ENCODE peak calls at places on chromosomes 3 and 15, in five cellular contexts. One of them, this sample, is unnamed.

GRCh38 chr15:65663521-65663920 is 41.8 kb downstream of the SLC24A1 start:
- DNase-seq in cardiac fibroblast: no peak
- DNase-seq in astrocyte of the spinal cord: no peak
- DNase-seq in cardiac muscle cell: no peak
- DNase-seq in psoas muscle: no peak
- DNase-seq in this sample: no peak

GRCh38 chr15:65323071-65323511 is 18.6 kb downstream of the RNU5B-1 start:
- DNase-seq in psoas muscle: no peak
- DNase-seq in cardiac muscle cell: peak; percentile 81
- DNase-seq in astrocyte of the spinal cord: peak; percentile 33
- DNase-seq in cardiac fibroblast: peak; percentile 38
- DNase-seq in this sample: no peak

GRCh38 chr3:85760342-85760741 is 801.6 kb downstream of the CADM2 start:
- DNase-seq in psoas muscle: no peak
- DNase-seq in cardiac muscle cell: no peak
- DNase-seq in astrocyte of the spinal cord: no peak
- DNase-seq in cardiac fibroblast: peak; percentile 7
- DNase-seq in this sample: peak; percentile 41

GRCh38 chr3:7788881-7789280 is 712.7 kb upstream of the LMCD1 start:
- DNase-seq in cardiac muscle cell: no peak
- DNase-seq in cardiac fibroblast: no peak
- DNase-seq in psoas muscle: no peak
- DNase-seq in astrocyte of the spinal cord: no peak
- DNase-seq in this sample: peak; percentile 2

GRCh38 chr3:193732391-193732790 is 139.4 kb downstream of the OPA1 start:
- DNase-seq in cardiac fibroblast: peak; percentile 79
- DNase-seq in cardiac muscle cell: peak; percentile 31
- DNase-seq in psoas muscle: no peak
- DNase-seq in astrocyte of the spinal cord: peak; percentile 79
- DNase-seq in this sample: peak; percentile 73

GRCh38 chr15:55289011-55289572 is 521 bp downstream of the RAB27A start:
- DNase-seq in astrocyte of the spinal cord: peak; percentile 18
- DNase-seq in cardiac fibroblast: peak; percentile 62
- DNase-seq in psoas muscle: peak; percentile 18
- DNase-seq in cardiac muscle cell: peak; percentile 66
- DNase-seq in this sample: peak; percentile 53

GRCh38 chr15:73051402-73051810 is 857 bp upstream of the NEO1 start:
- DNase-seq in cardiac muscle cell: no peak
- DNase-seq in astrocyte of the spinal cord: peak; percentile 1
- DNase-seq in psoas muscle: peak; percentile 74
- DNase-seq in cardiac fibroblast: no peak
- DNase-seq in this sample: peak; percentile 17

GRCh38 chr3:189961525-189962161 is 159.1 kb downstream of the P3H2 start:
- DNase-seq in cardiac muscle cell: peak; percentile 85
- DNase-seq in astrocyte of the spinal cord: peak; percentile 85
- DNase-seq in cardiac fibroblast: peak; percentile 90
- DNase-seq in psoas muscle: peak; percentile 70
- DNase-seq in this sample: peak; percentile 83

GRCh38 chr3:132536442-132537153 is 60.5 kb upstream of the ACKR4 start:
- DNase-seq in astrocyte of the spinal cord: no peak
- DNase-seq in cardiac fibroblast: peak; percentile 43
- DNase-seq in psoas muscle: no peak
- DNase-seq in cardiac muscle cell: no peak
- DNase-seq in this sample: peak; percentile 48

GRCh38 chr3:111694471-111694870 is 99.3 kb upstream of the ZBED2 start:
- DNase-seq in psoas muscle: no peak
- DNase-seq in cardiac muscle cell: no peak
- DNase-seq in cardiac fibroblast: no peak
- DNase-seq in astrocyte of the spinal cord: no peak
- DNase-seq in this sample: peak; percentile 28

GRCh38 chr3:189316296-189317019 is 144.7 kb downstream of the TPRG1 start:
- DNase-seq in astrocyte of the spinal cord: no peak
- DNase-seq in psoas muscle: no peak
- DNase-seq in cardiac fibroblast: no peak
- DNase-seq in cardiac muscle cell: no peak
- DNase-seq in this sample: peak; percentile 83

GRCh38 chr3:112333002-112333385 is at the start of gene CD200:
- DNase-seq in psoas muscle: peak; percentile 37
- DNase-seq in cardiac muscle cell: peak; percentile 75
- DNase-seq in astrocyte of the spinal cord: no peak
- DNase-seq in cardiac fibroblast: peak; percentile 62
- DNase-seq in this sample: peak; percentile 20

GRCh38 chr3:161372321-161373260 is 1.3 kb upstream of the SPTSSB start:
- DNase-seq in astrocyte of the spinal cord: peak; percentile 8
- DNase-seq in psoas muscle: no peak
- DNase-seq in cardiac fibroblast: peak; percentile 25
- DNase-seq in cardiac muscle cell: peak; percentile 14
- DNase-seq in this sample: peak; percentile 36

GRCh38 chr3:5122741-5123706 is 932 bp downstream of the ARL8B start:
- DNase-seq in psoas muscle: peak; percentile 28
- DNase-seq in astrocyte of the spinal cord: peak; percentile 67
- DNase-seq in cardiac muscle cell: peak; percentile 84
- DNase-seq in cardiac fibroblast: peak; percentile 72
- DNase-seq in this sample: peak; percentile 99

GRCh38 chr15:31369716-31370115 is 43.1 kb downstream of the KLF13 start:
- DNase-seq in psoas muscle: no peak
- DNase-seq in cardiac fibroblast: no peak
- DNase-seq in astrocyte of the spinal cord: no peak
- DNase-seq in cardiac muscle cell: no peak
- DNase-seq in this sample: no peak

GRCh38 chr3:69628956-69629355 is 110.3 kb upstream of the MITF start:
- DNase-seq in astrocyte of the spinal cord: no peak
- DNase-seq in cardiac muscle cell: peak; percentile 5
- DNase-seq in psoas muscle: no peak
- DNase-seq in cardiac fibroblast: no peak
- DNase-seq in this sample: no peak

GRCh38 chr3:42085641-42086376 is 5.3 kb upstream of the TRAK1 start:
- DNase-seq in psoas muscle: no peak
- DNase-seq in cardiac fibroblast: no peak
- DNase-seq in cardiac muscle cell: no peak
- DNase-seq in astrocyte of the spinal cord: no peak
- DNase-seq in this sample: no peak

GRCh38 chr3:136305879-136306278 is 55.7 kb downstream of the PCCB start:
- DNase-seq in cardiac muscle cell: peak; percentile 55
- DNase-seq in psoas muscle: no peak
- DNase-seq in astrocyte of the spinal cord: peak; percentile 63
- DNase-seq in cardiac fibroblast: peak; percentile 70
- DNase-seq in this sample: peak; percentile 63

GRCh38 chr15:101583284-101583683 is 68.9 kb downstream of the TM2D3 start:
- DNase-seq in psoas muscle: no peak
- DNase-seq in cardiac fibroblast: no peak
- DNase-seq in astrocyte of the spinal cord: no peak
- DNase-seq in cardiac muscle cell: no peak
- DNase-seq in this sample: no peak

DNA sequence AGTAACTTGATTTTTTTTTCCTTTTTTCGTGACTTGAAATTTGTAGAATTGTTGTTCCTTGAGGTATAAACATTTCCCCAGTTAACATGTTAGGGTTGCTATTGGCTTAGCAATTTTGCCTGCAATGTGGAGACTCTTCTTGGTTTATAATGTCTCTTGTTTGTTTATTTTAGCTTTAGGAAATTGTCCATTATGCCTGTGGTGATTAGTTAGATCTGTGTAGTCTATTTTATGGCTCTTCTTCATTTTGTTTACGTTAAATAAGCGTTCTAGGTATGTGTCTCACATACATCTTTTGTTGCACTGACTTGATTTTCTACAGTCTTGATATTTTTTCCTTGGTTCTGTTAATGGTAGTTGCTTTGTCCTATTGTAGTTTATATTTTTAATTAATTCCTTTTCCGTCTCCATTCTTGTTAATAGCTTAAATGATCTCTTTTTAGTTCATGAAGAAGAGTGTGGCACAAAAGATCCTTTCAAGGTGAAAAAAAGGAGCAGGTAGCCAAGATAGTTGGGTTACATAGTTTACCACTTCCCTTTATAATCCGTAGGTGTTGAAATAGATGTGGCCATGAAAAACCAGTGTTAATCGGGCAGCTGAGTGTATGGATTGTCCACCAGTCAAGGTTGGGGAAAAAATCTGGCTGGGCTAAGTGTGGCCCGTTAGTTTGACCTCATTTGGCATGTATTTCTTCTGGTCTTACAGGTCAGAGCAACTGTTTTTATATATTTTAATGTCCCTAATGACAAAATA is 12.1 kb downstream of the IQGAP1 start:
- DNase-seq in psoas muscle: no peak
- DNase-seq in cardiac fibroblast: no peak
- DNase-seq in cardiac muscle cell: no peak
- DNase-seq in astrocyte of the spinal cord: no peak
- DNase-seq in this sample: peak; percentile 43
- H3K4me3 ChIP-seq in psoas muscle: peak overlapping the region; percentile 38
- H3K4me3 ChIP-seq in cardiac fibroblast: no peak overlapping the region
- H3K4me3 ChIP-seq in cardiac muscle cell: no peak overlapping the region
- H3K4me3 ChIP-seq in astrocyte of the spinal cord: no peak overlapping the region
- H3K4me3 ChIP-seq in this sample: peak overlapping the region; percentile 21

GRCh38 chr15:28935316-28935715 is 49.5 kb downstream of the APBA2 start:
- DNase-seq in cardiac fibroblast: no peak
- DNase-seq in psoas muscle: no peak
- DNase-seq in cardiac muscle cell: no peak
- DNase-seq in astrocyte of the spinal cord: no peak
- DNase-seq in this sample: no peak
- TF ChIP-seq CTCF in cardiac fibroblast: peak; percentile 34
- TF ChIP-seq CTCF in psoas muscle: no peak
- TF ChIP-seq CTCF in cardiac muscle cell: peak; percentile 42
- TF ChIP-seq CTCF in astrocyte of the spinal cord: peak; percentile 39
- TF ChIP-seq CTCF in this sample: peak; percentile 4

GRCh38 chr15:77723756-77724155 is 91.0 kb upstream of the LINGO1 start:
- DNase-seq in psoas muscle: no peak
- DNase-seq in astrocyte of the spinal cord: no peak
- DNase-seq in cardiac fibroblast: no peak
- DNase-seq in cardiac muscle cell: no peak
- DNase-seq in this sample: no peak
- H3K4me3 ChIP-seq in psoas muscle: no peak overlapping the region
- H3K4me3 ChIP-seq in astrocyte of the spinal cord: no peak overlapping the region
- H3K4me3 ChIP-seq in cardiac fibroblast: no peak overlapping the region
- H3K4me3 ChIP-seq in cardiac muscle cell: no peak overlapping the region
- H3K4me3 ChIP-seq in this sample: no peak overlapping the region

GRCh38 chr15:26073430-26074333 is 210.6 kb upstream of the ATP10A start:
- DNase-seq in astrocyte of the spinal cord: no peak
- DNase-seq in cardiac fibroblast: no peak
- DNase-seq in psoas muscle: no peak
- DNase-seq in cardiac muscle cell: no peak
- DNase-seq in this sample: no peak
- TF ChIP-seq CTCF in astrocyte of the spinal cord: no peak
- TF ChIP-seq CTCF in cardiac fibroblast: no peak
- TF ChIP-seq CTCF in psoas muscle: no peak
- TF ChIP-seq CTCF in cardiac muscle cell: no peak
- TF ChIP-seq CTCF in this sample: no peak

This sample was measured in epithelial cell of esophagus.